ENCODE peak calls at places on chromosomes 16 and 17, in seven cellular contexts. One of them, this sample, is unnamed.

GRCh38 chr17:34527908-34528470 is 51.4 kb upstream of the TMEM132E start:
- DNase-seq in bronchial epithelial cell: no peak
- DNase-seq in upper lobe of right lung: no peak
- DNase-seq in endodermal cell: peak; percentile 88
- DNase-seq in ecto neural progenitor cell: peak; percentile 67
- DNase-seq in NCI-H774: no peak
- DNase-seq in left cardiac atrium: no peak
- DNase-seq in this sample: no peak

GRCh38 chr17:9645858-9646555 is 690 bp downstream of the USP43 start:
- DNase-seq in bronchial epithelial cell: peak; percentile 59
- DNase-seq in upper lobe of right lung: peak; percentile 89
- DNase-seq in endodermal cell: peak; percentile 92
- DNase-seq in ecto neural progenitor cell: peak; percentile 80
- DNase-seq in NCI-H774: peak; percentile 4
- DNase-seq in left cardiac atrium: peak; percentile 34
- DNase-seq in this sample: no peak

GRCh38 chr17:1241904-1242303 is 28.3 kb upstream of the BHLHA9 start:
- DNase-seq in bronchial epithelial cell: no peak
- DNase-seq in upper lobe of right lung: no peak
- DNase-seq in endodermal cell: no peak
- DNase-seq in ecto neural progenitor cell: no peak
- DNase-seq in NCI-H774: peak; percentile 65
- DNase-seq in left cardiac atrium: no peak
- DNase-seq in this sample: peak; percentile 53

GRCh38 chr16:763903-764750 is 3.6 kb downstream of the MSLN start:
- DNase-seq in bronchial epithelial cell: no peak
- DNase-seq in upper lobe of right lung: no peak
- DNase-seq in endodermal cell: no peak
- DNase-seq in ecto neural progenitor cell: no peak
- DNase-seq in NCI-H774: no peak
- DNase-seq in left cardiac atrium: no peak
- DNase-seq in this sample: no peak

GRCh38 chr16:56246051-56246817 is 54.9 kb downstream of the GNAO1 start:
- DNase-seq in bronchial epithelial cell: peak; percentile 81
- DNase-seq in upper lobe of right lung: no peak
- DNase-seq in endodermal cell: no peak
- DNase-seq in ecto neural progenitor cell: no peak
- DNase-seq in NCI-H774: no peak
- DNase-seq in left cardiac atrium: no peak
- DNase-seq in this sample: no peak

GRCh38 chr17:5237541-5238016 is 2.9 kb upstream of the SCIMP start:
- DNase-seq in bronchial epithelial cell: peak; percentile 50
- DNase-seq in upper lobe of right lung: peak; percentile 69
- DNase-seq in endodermal cell: peak; percentile 94
- DNase-seq in ecto neural progenitor cell: peak; percentile 76
- DNase-seq in NCI-H774: peak; percentile 17
- DNase-seq in left cardiac atrium: peak; percentile 48
- DNase-seq in this sample: peak; percentile 82

GRCh38 chr16:73545713-73546112 is 497.8 kb upstream of the ZFHX3 start:
- DNase-seq in bronchial epithelial cell: no peak
- DNase-seq in upper lobe of right lung: no peak
- DNase-seq in endodermal cell: no peak
- DNase-seq in ecto neural progenitor cell: no peak
- DNase-seq in NCI-H774: no peak
- DNase-seq in left cardiac atrium: no peak
- DNase-seq in this sample: no peak

GRCh38 chr17:44308320-44308818 is at the start of gene RUNDC3A:
- DNase-seq in bronchial epithelial cell: peak; percentile 52
- DNase-seq in upper lobe of right lung: peak; percentile 91
- DNase-seq in endodermal cell: peak; percentile 100
- DNase-seq in ecto neural progenitor cell: peak; percentile 99
- DNase-seq in NCI-H774: peak; percentile 90
- DNase-seq in left cardiac atrium: peak; percentile 89
- DNase-seq in this sample: peak; percentile 98

GRCh38 chr16:79381552-79382042 is 218.9 kb downstream of the MAF start:
- DNase-seq in bronchial epithelial cell: no peak
- DNase-seq in upper lobe of right lung: no peak
- DNase-seq in endodermal cell: no peak
- DNase-seq in ecto neural progenitor cell: no peak
- DNase-seq in NCI-H774: no peak
- DNase-seq in left cardiac atrium: no peak
- DNase-seq in this sample: no peak

GRCh38 chr17:32854834-32855389 is 22.0 kb downstream of the MYO1D start:
- DNase-seq in bronchial epithelial cell: peak; percentile 23
- DNase-seq in upper lobe of right lung: no peak
- DNase-seq in endodermal cell: no peak
- DNase-seq in ecto neural progenitor cell: no peak
- DNase-seq in NCI-H774: no peak
- DNase-seq in left cardiac atrium: no peak
- DNase-seq in this sample: no peak

GRCh38 chr17:73021771-73022170 is 70.7 kb downstream of the SLC39A11 start:
- DNase-seq in bronchial epithelial cell: no peak
- DNase-seq in upper lobe of right lung: no peak
- DNase-seq in endodermal cell: no peak
- DNase-seq in ecto neural progenitor cell: no peak
- DNase-seq in NCI-H774: no peak
- DNase-seq in left cardiac atrium: no peak
- DNase-seq in this sample: no peak

GRCh38 chr16:54821731-54822130 is 108.9 kb upstream of the IRX5 start:
- DNase-seq in bronchial epithelial cell: peak; percentile 49
- DNase-seq in upper lobe of right lung: no peak
- DNase-seq in endodermal cell: no peak
- DNase-seq in ecto neural progenitor cell: no peak
- DNase-seq in NCI-H774: no peak
- DNase-seq in left cardiac atrium: no peak
- DNase-seq in this sample: no peak

GRCh38 chr17:34163681-34164080 is 91.4 kb upstream of the CCL2 start:
- DNase-seq in bronchial epithelial cell: no peak
- DNase-seq in upper lobe of right lung: no peak
- DNase-seq in endodermal cell: peak; percentile 87
- DNase-seq in ecto neural progenitor cell: no peak
- DNase-seq in NCI-H774: no peak
- DNase-seq in left cardiac atrium: no peak
- DNase-seq in this sample: peak; percentile 51

GRCh38 chr17:27285501-27285900 is 8.4 kb upstream of the WSB1 start:
- DNase-seq in bronchial epithelial cell: no peak
- DNase-seq in upper lobe of right lung: no peak
- DNase-seq in endodermal cell: peak; percentile 29
- DNase-seq in ecto neural progenitor cell: no peak
- DNase-seq in NCI-H774: no peak
- DNase-seq in left cardiac atrium: no peak
- DNase-seq in this sample: no peak

GRCh38 chr17:51006601-51007000 is 114.1 kb downstream of the SPAG9 start:
- DNase-seq in bronchial epithelial cell: no peak
- DNase-seq in upper lobe of right lung: no peak
- DNase-seq in endodermal cell: no peak
- DNase-seq in ecto neural progenitor cell: no peak
- DNase-seq in NCI-H774: no peak
- DNase-seq in left cardiac atrium: no peak
- DNase-seq in this sample: peak; percentile 52

GRCh38 chr17:32264823-32265191 is 825 bp upstream of the RHBDL3 start:
- DNase-seq in bronchial epithelial cell: no peak
- DNase-seq in upper lobe of right lung: no peak
- DNase-seq in endodermal cell: peak; percentile 77
- DNase-seq in ecto neural progenitor cell: no peak
- DNase-seq in NCI-H774: no peak
- DNase-seq in left cardiac atrium: no peak
- DNase-seq in this sample: no peak

GRCh38 chr17:48427598-48427997 is 2.4 kb downstream of the SKAP1 start:
- DNase-seq in bronchial epithelial cell: no peak
- DNase-seq in upper lobe of right lung: no peak
- DNase-seq in endodermal cell: no peak
- DNase-seq in ecto neural progenitor cell: no peak
- DNase-seq in NCI-H774: peak; percentile 68
- DNase-seq in left cardiac atrium: no peak
- DNase-seq in this sample: no peak

GRCh38 chr17:75840779-75841123 is 3.5 kb downstream of the UNC13D start:
- DNase-seq in bronchial epithelial cell: no peak
- DNase-seq in upper lobe of right lung: no peak
- DNase-seq in endodermal cell: no peak
- DNase-seq in ecto neural progenitor cell: no peak
- DNase-seq in NCI-H774: no peak
- DNase-seq in left cardiac atrium: no peak
- DNase-seq in this sample: no peak

GRCh38 chr17:43713494-43714162 is 45.0 kb downstream of the SOST start:
- DNase-seq in bronchial epithelial cell: no peak
- DNase-seq in upper lobe of right lung: no peak
- DNase-seq in endodermal cell: peak; percentile 82
- DNase-seq in ecto neural progenitor cell: peak; percentile 70
- DNase-seq in NCI-H774: no peak
- DNase-seq in left cardiac atrium: peak; percentile 55
- DNase-seq in this sample: peak; percentile 57

GRCh38 chr16:71669926-71670536 is 44.0 kb downstream of the MARVELD3 start:
- DNase-seq in bronchial epithelial cell: no peak
- DNase-seq in upper lobe of right lung: no peak
- DNase-seq in endodermal cell: no peak
- DNase-seq in ecto neural progenitor cell: no peak
- DNase-seq in NCI-H774: no peak
- DNase-seq in left cardiac atrium: no peak
- DNase-seq in this sample: no peak

GRCh38 chr17:76869209-76869877 is 1.1 kb downstream of the MGAT5B start:
- DNase-seq in bronchial epithelial cell: no peak
- DNase-seq in upper lobe of right lung: no peak
- DNase-seq in endodermal cell: peak; percentile 84
- DNase-seq in ecto neural progenitor cell: peak; percentile 65
- DNase-seq in NCI-H774: no peak
- DNase-seq in left cardiac atrium: no peak
- DNase-seq in this sample: no peak

GRCh38 chr16:46853713-46854443 is 22.9 kb upstream of the C16orf87 start:
- DNase-seq in bronchial epithelial cell: peak; percentile 57
- DNase-seq in upper lobe of right lung: peak; percentile 88
- DNase-seq in endodermal cell: peak; percentile 96
- DNase-seq in ecto neural progenitor cell: peak; percentile 87
- DNase-seq in NCI-H774: peak; percentile 71
- DNase-seq in left cardiac atrium: peak; percentile 75
- DNase-seq in this sample: peak; percentile 88

GRCh38 chr16:11675561-11676511 is 7.6 kb downstream of the SNN start:
- DNase-seq in bronchial epithelial cell: peak; percentile 46
- DNase-seq in upper lobe of right lung: no peak
- DNase-seq in endodermal cell: peak; percentile 70
- DNase-seq in ecto neural progenitor cell: no peak
- DNase-seq in NCI-H774: peak; percentile 30
- DNase-seq in left cardiac atrium: peak; percentile 51
- DNase-seq in this sample: no peak

GRCh38 chr17:47197821-47198220 is 8.7 kb upstream of the CDC27 start:
- DNase-seq in bronchial epithelial cell: no peak
- DNase-seq in upper lobe of right lung: no peak
- DNase-seq in endodermal cell: no peak
- DNase-seq in ecto neural progenitor cell: no peak
- DNase-seq in NCI-H774: no peak
- DNase-seq in left cardiac atrium: no peak
- DNase-seq in this sample: no peak

This sample was measured in AG08395.